ENCODE peak calls at places on chromosomes 16 and 17, in ten cellular contexts. One of them, this sample, is unnamed.

GRCh38 chr17:55783684-55784245 is 32.9 kb downstream of the PCTP start:
- DNase-seq in iris pigment epithelial cell: peak; percentile 17
- DNase-seq in GM23338: no peak
- DNase-seq in thoracic aorta: no peak
- DNase-seq in GF-D8: peak; percentile 98
- DNase-seq in HCEC 1CT: peak; percentile 10
- DNase-seq in EH: peak; percentile 61
- DNase-seq in activated T-helper 1 cell treated with Interleukin-2 at 50 U/mL for 16 hours: no peak
- DNase-seq in H7: no peak
- DNase-seq in Right ventricle myocardium inferior: peak; percentile 79
- DNase-seq in this sample: peak; percentile 3

GRCh38 chr16:2745961-2746360 is 6.5 kb upstream of the SRRM2 start:
- DNase-seq in Right ventricle myocardium inferior: no peak
- DNase-seq in activated T-helper 1 cell treated with Interleukin-2 at 50 U/mL for 16 hours: no peak
- DNase-seq in HCEC 1CT: no peak
- DNase-seq in EH: no peak
- DNase-seq in GF-D8: no peak
- DNase-seq in H7: no peak
- DNase-seq in thoracic aorta: no peak
- DNase-seq in GM23338: no peak
- DNase-seq in iris pigment epithelial cell: no peak
- DNase-seq in this sample: no peak

GRCh38 chr16:57600048-57600835 is 28.2 kb upstream of the ADGRG1 start:
- DNase-seq in Right ventricle myocardium inferior: no peak
- DNase-seq in iris pigment epithelial cell: peak; percentile 36
- DNase-seq in GF-D8: no peak
- DNase-seq in thoracic aorta: no peak
- DNase-seq in activated T-helper 1 cell treated with Interleukin-2 at 50 U/mL for 16 hours: no peak
- DNase-seq in GM23338: peak; percentile 88
- DNase-seq in HCEC 1CT: no peak
- DNase-seq in EH: peak; percentile 48
- DNase-seq in H7: peak; percentile 90
- DNase-seq in this sample: peak; percentile 69

GRCh38 chr16:77298638-77299360 is 99.6 kb downstream of the SYCE1L start:
- DNase-seq in GF-D8: no peak
- DNase-seq in Right ventricle myocardium inferior: no peak
- DNase-seq in activated T-helper 1 cell treated with Interleukin-2 at 50 U/mL for 16 hours: no peak
- DNase-seq in GM23338: no peak
- DNase-seq in iris pigment epithelial cell: peak; percentile 98
- DNase-seq in EH: peak; percentile 98
- DNase-seq in H7: no peak
- DNase-seq in HCEC 1CT: peak; percentile 98
- DNase-seq in thoracic aorta: no peak
- DNase-seq in this sample: peak; percentile 98

GRCh38 chr16:84138824-84139627 is 6.0 kb downstream of the HSDL1 start:
- DNase-seq in Right ventricle myocardium inferior: no peak
- DNase-seq in HCEC 1CT: no peak
- DNase-seq in H7: peak; percentile 67
- DNase-seq in GM23338: peak; percentile 49
- DNase-seq in thoracic aorta: no peak
- DNase-seq in iris pigment epithelial cell: peak; percentile 57
- DNase-seq in GF-D8: peak; percentile 28
- DNase-seq in EH: peak; percentile 61
- DNase-seq in activated T-helper 1 cell treated with Interleukin-2 at 50 U/mL for 16 hours: no peak
- DNase-seq in this sample: peak; percentile 62

GRCh38 chr17:3886776-3887175 is 6.1 kb downstream of the CAMKK1 start:
- DNase-seq in GM23338: no peak
- DNase-seq in Right ventricle myocardium inferior: peak; percentile 84
- DNase-seq in EH: no peak
- DNase-seq in iris pigment epithelial cell: peak; percentile 6
- DNase-seq in GF-D8: peak; percentile 41
- DNase-seq in HCEC 1CT: no peak
- DNase-seq in thoracic aorta: no peak
- DNase-seq in H7: no peak
- DNase-seq in activated T-helper 1 cell treated with Interleukin-2 at 50 U/mL for 16 hours: no peak
- DNase-seq in this sample: no peak

GRCh38 chr16:10938844-10939648 is 3.2 kb downstream of the DEXI start:
- DNase-seq in GF-D8: no peak
- DNase-seq in iris pigment epithelial cell: no peak
- DNase-seq in EH: no peak
- DNase-seq in Right ventricle myocardium inferior: no peak
- DNase-seq in H7: no peak
- DNase-seq in activated T-helper 1 cell treated with Interleukin-2 at 50 U/mL for 16 hours: no peak
- DNase-seq in HCEC 1CT: no peak
- DNase-seq in thoracic aorta: no peak
- DNase-seq in GM23338: no peak
- DNase-seq in this sample: no peak

GRCh38 chr17:61234102-61234750 is 165.4 kb upstream of the TBX2 start:
- DNase-seq in GM23338: no peak
- DNase-seq in iris pigment epithelial cell: no peak
- DNase-seq in H7: no peak
- DNase-seq in HCEC 1CT: no peak
- DNase-seq in GF-D8: no peak
- DNase-seq in thoracic aorta: no peak
- DNase-seq in activated T-helper 1 cell treated with Interleukin-2 at 50 U/mL for 16 hours: no peak
- DNase-seq in EH: no peak
- DNase-seq in Right ventricle myocardium inferior: no peak
- DNase-seq in this sample: no peak

GRCh38 chr17:81553616-81554181 is 1.5 kb upstream of the FAAP100 start:
- DNase-seq in HCEC 1CT: peak; percentile 98
- DNase-seq in EH: peak; percentile 98
- DNase-seq in Right ventricle myocardium inferior: peak; percentile 42
- DNase-seq in GM23338: no peak
- DNase-seq in iris pigment epithelial cell: peak; percentile 95
- DNase-seq in H7: no peak
- DNase-seq in thoracic aorta: no peak
- DNase-seq in activated T-helper 1 cell treated with Interleukin-2 at 50 U/mL for 16 hours: no peak
- DNase-seq in GF-D8: peak; percentile 39
- DNase-seq in this sample: peak; percentile 96

GRCh38 chr17:62163847-62164246 is 98.8 kb upstream of the MED13 start:
- DNase-seq in EH: no peak
- DNase-seq in H7: no peak
- DNase-seq in HCEC 1CT: no peak
- DNase-seq in thoracic aorta: no peak
- DNase-seq in Right ventricle myocardium inferior: no peak
- DNase-seq in GM23338: no peak
- DNase-seq in GF-D8: no peak
- DNase-seq in activated T-helper 1 cell treated with Interleukin-2 at 50 U/mL for 16 hours: no peak
- DNase-seq in iris pigment epithelial cell: no peak
- DNase-seq in this sample: no peak

GRCh38 chr17:15289285-15290185 is 24.4 kb upstream of the PMP22 start:
- DNase-seq in GM23338: no peak
- DNase-seq in Right ventricle myocardium inferior: no peak
- DNase-seq in activated T-helper 1 cell treated with Interleukin-2 at 50 U/mL for 16 hours: no peak
- DNase-seq in iris pigment epithelial cell: peak; percentile 93
- DNase-seq in HCEC 1CT: peak; percentile 83
- DNase-seq in H7: no peak
- DNase-seq in EH: peak; percentile 86
- DNase-seq in GF-D8: no peak
- DNase-seq in thoracic aorta: no peak
- DNase-seq in this sample: peak; percentile 68

GRCh38 chr16:87581867-87582220 is 20.5 kb upstream of the JPH3 start:
- DNase-seq in thoracic aorta: peak; percentile 77
- DNase-seq in GF-D8: no peak
- DNase-seq in GM23338: no peak
- DNase-seq in HCEC 1CT: peak; percentile 97
- DNase-seq in Right ventricle myocardium inferior: no peak
- DNase-seq in EH: peak; percentile 98
- DNase-seq in iris pigment epithelial cell: peak; percentile 98
- DNase-seq in activated T-helper 1 cell treated with Interleukin-2 at 50 U/mL for 16 hours: no peak
- DNase-seq in H7: no peak
- DNase-seq in this sample: peak; percentile 89

GRCh38 chr17:73586153-73586906 is 57.9 kb downstream of the SDK2 start:
- DNase-seq in Right ventricle myocardium inferior: no peak
- DNase-seq in HCEC 1CT: no peak
- DNase-seq in H7: no peak
- DNase-seq in GF-D8: no peak
- DNase-seq in thoracic aorta: no peak
- DNase-seq in iris pigment epithelial cell: no peak
- DNase-seq in GM23338: no peak
- DNase-seq in activated T-helper 1 cell treated with Interleukin-2 at 50 U/mL for 16 hours: no peak
- DNase-seq in EH: no peak
- DNase-seq in this sample: no peak

GRCh38 chr16:64864232-64864803 is 257.5 kb downstream of the CDH11 start:
- DNase-seq in H7: no peak
- DNase-seq in Right ventricle myocardium inferior: no peak
- DNase-seq in activated T-helper 1 cell treated with Interleukin-2 at 50 U/mL for 16 hours: no peak
- DNase-seq in GF-D8: no peak
- DNase-seq in iris pigment epithelial cell: peak; percentile 93
- DNase-seq in thoracic aorta: no peak
- DNase-seq in EH: peak; percentile 98
- DNase-seq in HCEC 1CT: peak; percentile 97
- DNase-seq in GM23338: no peak
- DNase-seq in this sample: peak; percentile 91

GRCh38 chr16:3654249-3654991 is at the start of gene DNASE1:
- DNase-seq in H7: peak; percentile 92
- DNase-seq in iris pigment epithelial cell: peak; percentile 66
- DNase-seq in HCEC 1CT: peak; percentile 55
- DNase-seq in activated T-helper 1 cell treated with Interleukin-2 at 50 U/mL for 16 hours: peak; percentile 22
- DNase-seq in EH: peak; percentile 65
- DNase-seq in thoracic aorta: no peak
- DNase-seq in GM23338: peak; percentile 93
- DNase-seq in Right ventricle myocardium inferior: no peak
- DNase-seq in GF-D8: peak; percentile 5
- DNase-seq in this sample: peak; percentile 62

GRCh38 chr17:61310611-61311010 is 89.0 kb upstream of the TBX2 start:
- DNase-seq in HCEC 1CT: peak; percentile 37
- DNase-seq in EH: peak; percentile 73
- DNase-seq in thoracic aorta: no peak
- DNase-seq in iris pigment epithelial cell: peak; percentile 41
- DNase-seq in activated T-helper 1 cell treated with Interleukin-2 at 50 U/mL for 16 hours: no peak
- DNase-seq in Right ventricle myocardium inferior: no peak
- DNase-seq in H7: no peak
- DNase-seq in GM23338: no peak
- DNase-seq in GF-D8: no peak
- DNase-seq in this sample: no peak

GRCh38 chr17:42289863-42290165 is 1.5 kb downstream of the STAT5A start:
- DNase-seq in H7: no peak
- DNase-seq in GF-D8: no peak
- DNase-seq in HCEC 1CT: no peak
- DNase-seq in activated T-helper 1 cell treated with Interleukin-2 at 50 U/mL for 16 hours: no peak
- DNase-seq in EH: no peak
- DNase-seq in thoracic aorta: no peak
- DNase-seq in Right ventricle myocardium inferior: peak; percentile 62
- DNase-seq in iris pigment epithelial cell: no peak
- DNase-seq in GM23338: no peak
- DNase-seq in this sample: no peak

GRCh38 chr17:9817086-9817485 is 4.8 kb downstream of the GSG1L2 start:
- DNase-seq in thoracic aorta: no peak
- DNase-seq in HCEC 1CT: no peak
- DNase-seq in GM23338: peak; percentile 74
- DNase-seq in EH: peak; percentile 32
- DNase-seq in Right ventricle myocardium inferior: no peak
- DNase-seq in activated T-helper 1 cell treated with Interleukin-2 at 50 U/mL for 16 hours: no peak
- DNase-seq in GF-D8: no peak
- DNase-seq in iris pigment epithelial cell: peak; percentile 75
- DNase-seq in H7: peak; percentile 67
- DNase-seq in this sample: peak; percentile 57

GRCh38 chr16:50709061-50709695 is 15.8 kb downstream of the NOD2 start:
- DNase-seq in activated T-helper 1 cell treated with Interleukin-2 at 50 U/mL for 16 hours: no peak
- DNase-seq in iris pigment epithelial cell: no peak
- DNase-seq in GM23338: no peak
- DNase-seq in H7: no peak
- DNase-seq in Right ventricle myocardium inferior: no peak
- DNase-seq in GF-D8: peak; percentile 81
- DNase-seq in EH: no peak
- DNase-seq in thoracic aorta: no peak
- DNase-seq in HCEC 1CT: no peak
- DNase-seq in this sample: no peak

GRCh38 chr17:68247445-68248198 is at the start of gene AMZ2:
- DNase-seq in thoracic aorta: peak; percentile 74
- DNase-seq in Right ventricle myocardium inferior: peak; percentile 98
- DNase-seq in iris pigment epithelial cell: peak; percentile 89
- DNase-seq in activated T-helper 1 cell treated with Interleukin-2 at 50 U/mL for 16 hours: peak; percentile 98
- DNase-seq in GM23338: peak; percentile 93
- DNase-seq in EH: peak; percentile 91
- DNase-seq in H7: peak; percentile 97
- DNase-seq in HCEC 1CT: peak; percentile 90
- DNase-seq in GF-D8: peak; percentile 69
- DNase-seq in this sample: peak; percentile 88

GRCh38 chr17:75524971-75525805 is at the start of gene LLGL2:
- DNase-seq in activated T-helper 1 cell treated with Interleukin-2 at 50 U/mL for 16 hours: peak; percentile 88
- DNase-seq in iris pigment epithelial cell: peak; percentile 31
- DNase-seq in Right ventricle myocardium inferior: peak; percentile 92
- DNase-seq in GF-D8: no peak
- DNase-seq in EH: peak; percentile 72
- DNase-seq in GM23338: peak; percentile 93
- DNase-seq in H7: peak; percentile 100
- DNase-seq in HCEC 1CT: no peak
- DNase-seq in thoracic aorta: no peak
- DNase-seq in this sample: no peak

GRCh38 chr17:3603119-3603869 is 5.9 kb downstream of the TRPV1 start:
- DNase-seq in thoracic aorta: no peak
- DNase-seq in EH: peak; percentile 84
- DNase-seq in HCEC 1CT: peak; percentile 86
- DNase-seq in GM23338: no peak
- DNase-seq in Right ventricle myocardium inferior: no peak
- DNase-seq in H7: no peak
- DNase-seq in iris pigment epithelial cell: peak; percentile 80
- DNase-seq in GF-D8: no peak
- DNase-seq in activated T-helper 1 cell treated with Interleukin-2 at 50 U/mL for 16 hours: no peak
- DNase-seq in this sample: peak; percentile 84

GRCh38 chr16:79286646-79287423 is 313.7 kb downstream of the MAF start:
- DNase-seq in iris pigment epithelial cell: no peak
- DNase-seq in HCEC 1CT: no peak
- DNase-seq in GF-D8: no peak
- DNase-seq in Right ventricle myocardium inferior: peak; percentile 85
- DNase-seq in thoracic aorta: no peak
- DNase-seq in EH: no peak
- DNase-seq in activated T-helper 1 cell treated with Interleukin-2 at 50 U/mL for 16 hours: peak; percentile 23
- DNase-seq in H7: no peak
- DNase-seq in GM23338: peak; percentile 42
- DNase-seq in this sample: no peak

GRCh38 chr17:65553009-65553645 is 8.3 kb downstream of the AXIN2 start:
- DNase-seq in H7: no peak
- DNase-seq in activated T-helper 1 cell treated with Interleukin-2 at 50 U/mL for 16 hours: no peak
- DNase-seq in GM23338: no peak
- DNase-seq in thoracic aorta: no peak
- DNase-seq in iris pigment epithelial cell: peak; percentile 77
- DNase-seq in GF-D8: no peak
- DNase-seq in HCEC 1CT: peak; percentile 18
- DNase-seq in Right ventricle myocardium inferior: no peak
- DNase-seq in EH: peak; percentile 92
- DNase-seq in this sample: peak; percentile 25

GRCh38 chr16:842631-843560 is 42.4 kb upstream of the GNG13 start:
- DNase-seq in activated T-helper 1 cell treated with Interleukin-2 at 50 U/mL for 16 hours: no peak
- DNase-seq in Right ventricle myocardium inferior: peak; percentile 45
- DNase-seq in iris pigment epithelial cell: no peak
- DNase-seq in GF-D8: no peak
- DNase-seq in HCEC 1CT: no peak
- DNase-seq in EH: no peak
- DNase-seq in GM23338: no peak
- DNase-seq in H7: peak; percentile 74
- DNase-seq in thoracic aorta: no peak
- DNase-seq in this sample: no peak

This sample was measured in HT1080.